ENCODE peak calls at places on chromosomes 11 and 22, in eight cellular contexts. Q is astrocyte of the spinal cord, L is right lobe of liver, E is bronchial epithelial cell, M is cardiac muscle cell, N is GM23338, O is psoas muscle, A is heart left ventricle. X is an unnamed sample.

GRCh38 chr22:17928391-17928790 is 96.0 kb downstream of the MICAL3 start:
- DNase-seq in M (peak; percentile 43), E (no peak), N (no peak), L (no peak), A (no peak), O (no peak), Q (no peak), X (no peak)

GRCh38 chr11:65492637-65493366 is 6.0 kb upstream of the MALAT1 start:
- DNase-seq in A (peak; percentile 94), Q (peak; percentile 93), E (peak; percentile 89), L (peak; percentile 75), N (peak; percentile 20), M (peak; percentile 94), O (peak; percentile 93), X (peak; percentile 76)

GRCh38 chr11:6733326-6734030 is 38.3 kb downstream of the OR2AG2 start:
- DNase-seq in Q (no peak), N (no peak), M (no peak), L (no peak), O (no peak), A (no peak), E (no peak), X (no peak)

GRCh38 chr11:18844753-18845367 is 53.3 kb upstream of the PTPN5 start:
- DNase-seq in E (peak; percentile 58), L (no peak), N (peak; percentile 88), M (peak; percentile 54), A (no peak), Q (peak; percentile 14), O (no peak), X (no peak)

GRCh38 chr22:35538801-35539321 is 1.8 kb upstream of the RASD2 start:
- DNase-seq in M (peak; percentile 26), A (no peak), E (peak; percentile 25), Q (no peak), L (peak; percentile 78), O (no peak), N (peak; percentile 81), X (no peak)

GRCh38 chr11:65291613-65292012 is 23.1 kb upstream of the CDC42EP2 start:
- DNase-seq in A (no peak), Q (peak; percentile 67), M (peak; percentile 80), N (no peak), O (no peak), L (no peak), E (peak; percentile 68), X (peak; percentile 92)

GRCh38 chr11:22627421-22627820 is 1.8 kb upstream of the FANCF start:
- DNase-seq in E (no peak), L (no peak), Q (no peak), M (no peak), N (no peak), A (no peak), O (no peak), X (no peak)

GRCh38 chr11:129854229-129854805 is 38.7 kb downstream of the TMEM45B start:
- DNase-seq in M (no peak), N (no peak), Q (no peak), E (no peak), L (no peak), O (no peak), A (no peak), X (no peak)

GRCh38 chr11:13984616-13985474 is 22.3 kb downstream of the SPON1 start:
- DNase-seq in N (no peak), O (no peak), E (peak; percentile 61), L (no peak), A (no peak), Q (peak; percentile 73), M (peak; percentile 44), X (no peak)

GRCh38 chr22:50326225-50326958 is 420 bp downstream of the DENND6B start:
- DNase-seq in Q (no peak), E (no peak), O (no peak), M (no peak), N (no peak), A (no peak), L (no peak), X (no peak)

GRCh38 chr11:65493367-65494176 is 5.3 kb upstream of the MALAT1 start:
- DNase-seq in A (peak; percentile 78), N (peak; percentile 18), Q (peak; percentile 91), O (peak; percentile 92), E (peak; percentile 99), M (peak; percentile 93), L (peak; percentile 88), X (peak; percentile 47)

GRCh38 chr11:44308923-44309482 is 936 bp downstream of the ALX4 start:
- DNase-seq in Q (no peak), O (no peak), L (no peak), A (no peak), E (no peak), M (peak; percentile 50), N (no peak), X (no peak)

GRCh38 chr11:110525883-110526282 is 96.1 kb downstream of the FDX1 start:
- DNase-seq in E (peak; percentile 99), M (peak; percentile 61), N (no peak), L (no peak), A (no peak), O (peak; percentile 70), Q (peak; percentile 72), X (no peak)

GRCh38 chr11:334264-335033 is 13.8 kb upstream of the IFITM3 start:
- DNase-seq in N (peak; percentile 87), M (peak; percentile 87), Q (no peak), E (no peak), O (peak; percentile 77), L (no peak), A (peak; percentile 51), X (no peak)

GRCh38 chr11:45580399-45580798 is 85.0 kb downstream of the CHST1 start:
- DNase-seq in M (peak; percentile 69), E (peak; percentile 10), A (no peak), O (no peak), Q (peak; percentile 29), L (no peak), N (peak; percentile 66), X (no peak)

GRCh38 chr11:126194121-126194543 is 17.3 kb downstream of the RPUSD4 start:
- DNase-seq in E (peak; percentile 45), M (peak; percentile 71), L (no peak), Q (peak; percentile 45), N (peak; percentile 56), O (no peak), A (no peak), X (no peak)

GRCh38 chr22:31496735-31497146 is 405 bp downstream of the SFI1 start:
- DNase-seq in L (no peak), E (no peak), Q (peak; percentile 12), M (peak; percentile 14), A (peak; percentile 35), O (peak; percentile 59), N (no peak), X (no peak)

GRCh38 chr22:31495343-31495742 is 993 bp upstream of the SFI1 start:
- DNase-seq in L (no peak), O (no peak), Q (no peak), N (no peak), M (no peak), E (no peak), A (no peak), X (no peak)

GRCh38 chr22:31497148-31497938 is 1.0 kb downstream of the SFI1 start:
- DNase-seq in A (no peak), E (no peak), L (no peak), Q (no peak), N (no peak), O (no peak), M (no peak), X (no peak)

GRCh38 chr22:31492151-31492550 is 2.5 kb upstream of the EIF4ENIF1 start:
- DNase-seq in Q (no peak), L (no peak), A (no peak), M (peak; percentile 3), E (peak; percentile 26), N (no peak), O (no peak), X (no peak)

GRCh38 chr22:31496007-31496734 is at the start of gene SFI1:
- DNase-seq in Q (peak; percentile 92), L (peak; percentile 95), A (peak; percentile 94), O (peak; percentile 95), M (peak; percentile 94), N (peak; percentile 93), E (peak; percentile 71), X (peak; percentile 93)
- TF ChIP-seq CTCF in Q (peak; percentile 36), L (peak; percentile 50), A (peak; percentile 59), O (peak; percentile 23), M (peak; percentile 41), N (peak; percentile 44), E (peak; percentile 38), X (no peak)

GRCh38 chr22:46076651-46077339 is 73.5 kb upstream of the PPARA start:
- DNase-seq in N (peak; percentile 54), M (peak; percentile 65), E (peak; percentile 32), A (peak; percentile 63), L (peak; percentile 65), Q (no peak), O (peak; percentile 74), X (peak; percentile 27)
- H3K4me3 ChIP-seq in N (no peak overlapping the region), M (no peak overlapping the region), E (peak overlapping the region; percentile 13), A (peak overlapping the region; percentile 90), L (peak overlapping the region; percentile 95), Q (peak overlapping the region; percentile 86), O (peak overlapping the region; percentile 95), X (peak overlapping the region; percentile 76)

DNA sequence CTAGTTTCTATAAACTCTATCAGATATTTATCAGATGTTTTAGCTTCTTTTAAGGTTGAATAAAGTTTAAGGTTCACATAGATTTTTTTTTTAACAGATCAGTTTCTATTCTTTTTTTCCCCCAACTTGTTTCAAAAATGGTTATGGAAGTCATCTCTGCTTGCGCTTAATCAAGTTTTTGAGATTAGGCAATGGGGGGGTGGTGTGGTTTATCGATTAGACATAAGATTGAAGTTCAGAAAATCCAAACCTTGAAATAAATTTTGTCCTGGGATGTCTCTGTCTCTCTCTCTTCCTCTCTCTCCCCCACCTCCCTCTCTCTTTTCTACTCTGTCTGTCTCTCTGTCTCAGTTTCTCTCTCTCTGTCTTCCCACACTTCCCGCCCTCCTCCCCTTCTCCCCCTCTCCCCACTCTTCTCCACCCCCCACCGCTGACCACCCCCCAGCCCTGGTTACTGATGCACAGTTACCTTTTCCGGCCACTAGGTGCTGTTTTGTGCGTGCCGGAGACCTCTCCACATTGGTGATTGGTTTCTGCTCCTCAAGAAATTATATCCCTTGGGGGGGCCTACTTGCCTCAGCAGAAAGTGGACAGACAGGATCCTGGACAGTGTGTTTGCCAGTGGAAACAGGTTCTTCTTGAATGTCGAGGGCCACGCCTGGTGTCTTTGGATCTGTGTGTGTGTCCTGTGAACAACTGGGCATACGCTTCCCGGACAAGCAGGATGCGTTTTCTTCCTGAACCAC is 29.7 kb upstream of the ANO1 start:
- DNase-seq in N (peak; percentile 72), Q (no peak), M (no peak), O (no peak), E (peak; percentile 61), A (no peak), L (no peak), X (no peak)
- TF ChIP-seq CTCF in N (peak; percentile 68), Q (peak; percentile 39), M (peak; percentile 35), O (no peak), E (peak; percentile 62), A (peak; percentile 13), L (peak; percentile 30), X (no peak)

DNA sequence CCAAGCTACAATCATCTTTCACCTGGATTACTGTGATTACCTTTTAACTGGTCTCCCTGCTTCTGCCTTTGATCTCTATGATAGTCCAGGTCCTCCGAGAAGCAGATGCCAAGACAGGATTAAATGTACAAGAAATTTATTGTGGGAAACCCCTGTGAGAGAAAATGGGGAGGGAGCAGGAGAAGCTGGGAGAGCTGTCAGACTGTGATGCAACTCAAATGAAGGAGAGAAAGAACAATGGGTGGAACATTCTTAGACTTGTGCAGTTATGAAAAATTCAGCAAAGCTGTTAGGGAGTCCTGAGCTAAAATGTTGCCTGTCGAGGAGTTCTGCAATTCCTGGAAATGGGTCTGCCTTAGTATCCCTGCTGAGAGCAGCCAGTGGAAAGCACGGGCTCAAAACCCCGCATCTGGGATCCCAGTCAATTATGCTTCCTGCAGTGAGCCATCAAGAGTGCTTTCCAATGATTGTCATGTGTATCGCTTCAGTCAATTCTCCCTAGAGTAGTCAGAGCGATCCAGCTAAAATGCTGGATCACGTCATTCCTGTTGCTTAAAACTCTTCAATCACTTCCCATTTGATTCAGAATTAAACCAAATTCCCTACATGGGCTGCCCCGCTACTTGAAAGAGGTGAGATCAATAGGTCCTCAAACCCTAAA is 16.5 kb upstream of the CSTF3 start:
- DNase-seq in L (no peak), M (peak; percentile 24), O (no peak), A (no peak), E (no peak), N (peak; percentile 55), Q (no peak), X (no peak)
- H3K4me3 ChIP-seq in L (no peak overlapping the region), M (no peak overlapping the region), O (no peak overlapping the region), A (no peak overlapping the region), E (no peak overlapping the region), N (peak overlapping the region; percentile 18), Q (no peak overlapping the region), X (no peak overlapping the region)

X was measured in dorsolateral prefrontal cortex.